ENCODE peak calls at places on chromosomes 13 and 19, in six cellular contexts. I, A, L, M, B and E are unnamed samples.

GRCh38 chr19:14248578-14249011 is 42.6 kb upstream of the ADGRL1 start:
- DNase-seq in I (peak), A (no peak), L (peak), M (no peak), B (peak), E (no peak)

GRCh38 chr13:114023716-114024602 is 50.1 kb upstream of the C13orf46 start:
- DNase-seq in I (no peak), A (no peak), L (no peak), M (no peak), B (no peak), E (no peak)

GRCh38 chr13:96967248-96967745 is 27.0 kb downstream of the OXGR1 start:
- DNase-seq in I (no peak), A (no peak), L (no peak), M (no peak), B (no peak), E (no peak)

GRCh38 chr19:33888665-33889064 is 92.0 kb downstream of the KCTD15 start:
- DNase-seq in I (no peak), A (no peak), L (no peak), M (no peak), B (no peak), E (no peak)

GRCh38 chr13:34567558-34567957 is 374.5 kb upstream of the NBEA start:
- DNase-seq in I (no peak), A (no peak), L (no peak), M (no peak), B (no peak), E (no peak)

GRCh38 chr13:28678809-28679208 is 19.9 kb downstream of the POMP start:
- DNase-seq in I (no peak), A (no peak), L (no peak), M (no peak), B (no peak), E (no peak)

GRCh38 chr13:102038787-102039186 is 363.1 kb downstream of the FGF14 start:
- DNase-seq in I (no peak), A (no peak), L (no peak), M (no peak), B (no peak), E (no peak)

GRCh38 chr19:290539-291521 is at the start of gene PLPP2:
- DNase-seq in I (no peak), A (no peak), L (peak), M (no peak), B (no peak), E (no peak)

GRCh38 chr13:20191902-20192469 is 752 bp downstream of the GJB2 start:
- DNase-seq in I (no peak), A (no peak), L (no peak), M (no peak), B (no peak), E (no peak)

GRCh38 chr13:41981961-41982723 is 21.2 kb upstream of the VWA8 start:
- DNase-seq in I (no peak), A (no peak), L (no peak), M (no peak), B (no peak), E (no peak)

GRCh38 chr19:715347-715746 is 6.6 kb downstream of the PALM start:
- DNase-seq in I (no peak), A (no peak), L (no peak), M (no peak), B (no peak), E (no peak)

GRCh38 chr13:74990992-74991391 is 491.0 kb downstream of the TBC1D4 start:
- DNase-seq in I (no peak), A (no peak), L (no peak), M (no peak), B (no peak), E (no peak)

GRCh38 chr13:74062933-74063332 is 71.3 kb downstream of the KLF12 start:
- DNase-seq in I (peak), A (no peak), L (no peak), M (no peak), B (no peak), E (no peak)

GRCh38 chr19:35549174-35549788 is 3.9 kb downstream of the TMEM147 start:
- DNase-seq in I (peak), A (no peak), L (peak), M (no peak), B (peak), E (no peak)

GRCh38 chr13:102729560-102730275 is 34.9 kb upstream of the METTL21C start:
- DNase-seq in I (no peak), A (no peak), L (peak), M (no peak), B (no peak), E (no peak)

GRCh38 chr13:36904219-36904618 is 15.8 kb downstream of the SMAD9 start:
- DNase-seq in I (no peak), A (no peak), L (no peak), M (no peak), B (no peak), E (no peak)

GRCh38 chr19:23762884-23763711 is 4.4 kb upstream of the ZNF681 start:
- DNase-seq in I (peak), A (peak), L (no peak), M (peak), B (peak), E (no peak)

GRCh38 chr13:29579094-29579493 is 16.4 kb downstream of the SLC7A1 start:
- DNase-seq in I (no peak), A (no peak), L (no peak), M (no peak), B (no peak), E (no peak)